ENCODE peak calls at places on chromosomes 5 and 9, in four cellular contexts. C, R, X and Q are unnamed samples.

GRCh38 chr5:136155078-136155477 is 22.4 kb downstream of the SMAD5 start:
- DNase-seq in R (no peak), C (no peak), X (no peak), Q (no peak)

GRCh38 chr5:106092455-106092854 is 1578.3 kb downstream of the EFNA5 start:
- DNase-seq in R (no peak), C (no peak), X (no peak), Q (no peak)

GRCh38 chr5:110909950-110910349 is 161.6 kb upstream of the TSLP start:
- DNase-seq in R (no peak), X (no peak), C (no peak), Q (no peak)

GRCh38 chr9:137575725-137576411 is 2.9 kb downstream of the DPH7 start:
- DNase-seq in C (no peak), R (no peak), X (no peak), Q (no peak)

GRCh38 chr9:70421272-70422180 is 7.1 kb upstream of the KLF9 start:
- DNase-seq in X (no peak), C (peak; percentile 55), R (peak; percentile 61), Q (no peak)

GRCh38 chr5:150161242-150162141 is 5.1 kb upstream of the CDX1 start:
- DNase-seq in C (peak; percentile 59), X (no peak), R (peak; percentile 86), Q (no peak)

GRCh38 chr5:79581535-79581934 is 30.7 kb upstream of the TENT2 start:
- DNase-seq in C (no peak), X (no peak), R (no peak), Q (no peak)

GRCh38 chr9:134411451-134412297 is 85.4 kb downstream of the RXRA start:
- DNase-seq in C (no peak), X (no peak), R (no peak), Q (no peak)

GRCh38 chr5:158923799-158924551 is 175.7 kb downstream of the EBF1 start:
- DNase-seq in C (no peak), R (no peak), X (no peak), Q (no peak)

GRCh38 chr5:159909126-159909525 is 7.2 kb upstream of the ADRA1B start:
- DNase-seq in C (no peak), R (no peak), X (no peak), Q (no peak)

GRCh38 chr5:175743676-175744210 is 85.9 kb downstream of the HRH2 start:
- DNase-seq in R (no peak), X (no peak), C (no peak), Q (peak; percentile 52)

GRCh38 chr9:136682710-136683109 is 4.5 kb downstream of the AGPAT2 start:
- DNase-seq in C (no peak), X (no peak), R (no peak), Q (no peak)

GRCh38 chr5:125446986-125447385 is 700.5 kb upstream of the ZNF608 start:
- DNase-seq in X (no peak), R (no peak), C (no peak), Q (no peak)

GRCh38 chr9:79632060-79632459 is 60.3 kb downstream of the TLE4 start:
- DNase-seq in X (no peak), R (no peak), C (no peak), Q (no peak)

GRCh38 chr5:177588413-177588909 is 3.5 kb upstream of the TMED9 start:
- DNase-seq in X (no peak), R (no peak), C (no peak), Q (no peak)

GRCh38 chr5:94027145-94027544 is 285.7 kb upstream of the POU5F2 start:
- DNase-seq in C (no peak), R (no peak), X (no peak), Q (no peak)

GRCh38 chr5:133727636-133728035 is 115.3 kb upstream of the FSTL4 start:
- DNase-seq in R (no peak), X (no peak), C (no peak), Q (peak; percentile 58)

GRCh38 chr5:142816577-142816976 is 46.4 kb downstream of the ARHGAP26 start:
- DNase-seq in C (peak; percentile 76), R (no peak), X (no peak), Q (no peak)

GRCh38 chr9:33750307-33750838 is 45.0 kb upstream of the PRSS3 start:
- DNase-seq in C (no peak), X (no peak), R (no peak), Q (no peak)

GRCh38 chr9:127418037-127418471 is 6.1 kb upstream of the ZNF79 start:
- DNase-seq in C (no peak), R (no peak), X (no peak), Q (no peak)

GRCh38 chr5:85132269-85132668 is 747.6 kb upstream of the EDIL3 start:
- DNase-seq in X (no peak), C (no peak), R (no peak), Q (no peak)

GRCh38 chr5:102718819-102719218 is 36.3 kb upstream of the PAM start:
- DNase-seq in X (no peak), C (no peak), R (no peak), Q (no peak)

GRCh38 chr9:129918296-129918950 is 83.2 kb downstream of the USP20 start:
- DNase-seq in X (no peak), R (no peak), C (no peak), Q (no peak)

GRCh38 chr9:83062011-83062652 is 810 bp downstream of the RASEF start:
- DNase-seq in R (no peak), X (no peak), C (peak; percentile 65), Q (no peak)

GRCh38 chr5:18197734-18198133 is 563.5 kb downstream of the TAF11L14 start:
- DNase-seq in X (no peak), C (no peak), R (no peak), Q (no peak)

GRCh38 chr9:133341369-133342082 is 5.5 kb upstream of the SURF6 start:
- DNase-seq in R (no peak), X (no peak), C (peak; percentile 65), Q (no peak)

GRCh38 chr9:133340256-133340655 is 4.3 kb upstream of the SURF6 start:
- DNase-seq in X (no peak), R (no peak), C (no peak), Q (no peak)

GRCh38 chr9:133342570-133342969 is 5.4 kb downstream of the MED22 start:
- DNase-seq in C (no peak), R (no peak), X (no peak), Q (no peak)

GRCh38 chr9:133340916-133341315 is 4.9 kb upstream of the SURF6 start:
- DNase-seq in C (no peak), X (no peak), R (no peak), Q (no peak)

GRCh38 chr9:133342083-133342406 is 5.9 kb downstream of the MED22 start:
- DNase-seq in R (no peak), C (no peak), X (no peak), Q (no peak)
- TF ChIP-seq POLR2A in R (no peak), C (no peak), X (no peak), Q (no peak)

DNA sequence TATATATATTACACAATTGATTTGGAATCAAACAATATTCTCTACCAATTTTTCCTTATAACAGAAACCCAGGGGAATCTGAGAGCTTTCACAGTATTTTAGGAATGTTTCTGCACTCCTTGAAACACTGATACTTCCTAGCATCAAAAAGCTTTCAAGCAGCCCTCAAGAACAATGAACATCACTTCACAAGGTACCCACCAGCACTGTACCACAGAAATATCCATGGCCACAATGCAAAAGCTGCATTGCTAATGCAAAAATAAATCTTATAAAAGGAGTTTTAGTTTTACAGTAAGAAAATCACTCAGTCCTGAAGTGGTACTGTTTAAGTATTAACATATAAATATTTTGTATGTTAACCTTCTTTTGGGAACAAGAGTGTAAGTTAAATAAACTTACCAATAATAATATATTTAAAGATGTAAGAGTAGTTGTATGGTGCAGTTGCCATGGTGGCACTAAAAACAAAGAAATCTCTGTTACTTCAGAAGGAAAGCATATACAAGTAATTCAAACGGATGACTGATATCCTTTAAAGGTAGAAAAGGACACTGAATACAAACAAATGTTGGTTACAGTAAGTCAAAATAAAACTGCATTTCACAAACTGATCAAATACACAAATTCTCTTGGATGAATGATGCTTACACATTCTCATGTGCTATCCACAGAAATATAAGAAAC is 8.6 kb downstream of the RAB14 start:
- DNase-seq in X (no peak), R (no peak), C (no peak), Q (no peak)
- H3K4me1 ChIP-seq in X (peaks cover 98% of the 10 kb centered on the region), R (peaks cover 6% of the 10 kb centered on the region), C (peaks cover 69% of the 10 kb centered on the region), Q (peaks cover 98% of the 10 kb centered on the region)

GRCh38 chr5:152953788-152954483 is 536.5 kb upstream of the GRIA1 start:
- DNase-seq in C (no peak), X (no peak), R (no peak), Q (no peak)
- H3K9me3 ChIP-seq in C (no peaks in the 10 kb centered on the region), X (no peaks in the 10 kb centered on the region), R (no peaks in the 10 kb centered on the region), Q (no peaks in the 10 kb centered on the region)

DNA sequence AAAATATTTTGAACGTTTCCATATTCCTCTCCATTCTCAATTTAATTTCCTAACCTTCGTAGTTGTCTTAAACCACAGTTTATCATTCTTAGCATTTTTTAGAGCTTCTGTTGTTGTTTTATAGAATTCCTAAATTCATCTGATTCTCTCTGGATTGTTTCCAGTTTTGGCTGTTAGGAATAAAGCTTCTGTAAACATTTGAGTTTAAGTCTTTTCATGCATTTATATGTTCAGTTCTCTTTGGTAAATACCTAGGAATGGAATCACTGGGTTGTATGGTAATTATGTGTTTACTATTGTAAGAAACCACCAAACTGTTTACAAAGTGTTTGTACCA is 29.7 kb downstream of the GPR21 start:
- DNase-seq in C (no peak), X (no peak), R (no peak), Q (no peak)
- TF ChIP-seq POLR2A in C (no peak), X (no peak), R (no peak), Q (no peak)

GRCh38 chr5:117872798-117873368 is 1115.5 kb downstream of the DTWD2 start:
- DNase-seq in X (no peak), R (no peak), C (no peak), Q (no peak)
- H3K4me1 ChIP-seq in X (no peaks in the 10 kb centered on the region), R (no peaks in the 10 kb centered on the region), C (no peaks in the 10 kb centered on the region), Q (no peaks in the 10 kb centered on the region)

GRCh38 chr5:171316258-171317121 is 7.4 kb downstream of the TLX3 start:
- DNase-seq in R (no peak), X (no peak), C (no peak), Q (no peak)

GRCh38 chr5:171317225-171317624 is 8.2 kb downstream of the TLX3 start:
- DNase-seq in R (no peak), X (no peak), C (no peak), Q (no peak)

GRCh38 chr5:171314728-171315385 is 5.8 kb downstream of the TLX3 start:
- DNase-seq in R (no peak), C (no peak), X (no peak), Q (no peak)

GRCh38 chr5:171315386-171315891 is 6.4 kb downstream of the TLX3 start:
- DNase-seq in C (no peak), R (no peak), X (no peak), Q (no peak)

DNA sequence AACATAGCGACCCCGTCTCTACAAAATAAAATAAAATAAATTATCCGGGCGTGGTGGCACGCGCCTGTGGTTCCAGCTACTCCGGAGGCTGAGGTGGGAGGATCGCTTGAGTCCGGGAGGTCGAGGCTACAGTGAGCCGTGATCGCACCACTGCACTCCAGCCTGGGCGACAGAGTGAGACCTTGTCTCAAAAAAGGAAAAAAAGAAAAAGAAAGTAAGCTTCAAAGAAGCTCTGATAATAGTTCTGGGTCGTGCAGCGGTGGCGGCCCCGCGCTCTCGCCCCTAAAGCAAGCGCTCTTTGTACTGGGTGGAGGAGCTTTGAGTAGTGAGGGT is 6.8 kb downstream of the TLX3 start:
- DNase-seq in R (no peak), C (no peak), X (no peak), Q (no peak)
- H3K9me3 ChIP-seq in R (no peaks in the 10 kb centered on the region), C (no peaks in the 10 kb centered on the region), X (no peaks in the 10 kb centered on the region), Q (no peaks in the 10 kb centered on the region)